ENCODE peak calls at places on chromosomes 2 and 18, in five cellular contexts. J is lower lobe of right lung, F is upper lobe of left lung, K is GM23338, G is B cell. L is an unnamed sample.

GRCh38 chr18:5630057-5630765 is 86.4 kb upstream of the EPB41L3 start:
- DNase-seq in J (peak), F (peak), K (peak), G (peak), L (peak)

GRCh38 chr2:20438334-20439192 is 8.3 kb upstream of the RHOB start:
- DNase-seq in J (no peak), F (no peak), K (no peak), G (no peak), L (no peak)

GRCh38 chr2:111072220-111072871 is 48.4 kb upstream of the BCL2L11 start:
- DNase-seq in J (no peak), F (no peak), K (no peak), G (no peak), L (no peak)

GRCh38 chr2:148338544-148338943 is 306.0 kb upstream of the EPC2 start:
- DNase-seq in J (no peak), F (no peak), K (no peak), G (no peak), L (no peak)

GRCh38 chr2:47227532-47228166 is 72.5 kb upstream of the STPG4 start:
- DNase-seq in J (no peak), F (no peak), K (no peak), G (no peak), L (no peak)

GRCh38 chr18:32753656-32754221 is 19.1 kb downstream of the KLHL14 start:
- DNase-seq in J (no peak), F (no peak), K (no peak), G (no peak), L (no peak)

GRCh38 chr2:38380397-38381130 is 3.5 kb upstream of the ATL2 start:
- DNase-seq in J (no peak), F (no peak), K (no peak), G (no peak), L (no peak)

GRCh38 chr2:142989276-142990204 is 112.1 kb downstream of the KYNU start:
- DNase-seq in J (no peak), F (no peak), K (peak), G (peak), L (no peak)

GRCh38 chr2:74510272-74510671 is 2.8 kb upstream of the PCGF1 start:
- DNase-seq in J (no peak), F (no peak), K (no peak), G (no peak), L (no peak)

GRCh38 chr2:119387381-119388129 is 20.8 kb downstream of the DBI start:
- DNase-seq in J (peak), F (no peak), K (peak), G (no peak), L (peak)

GRCh38 chr2:179751184-179751809 is 110.1 kb downstream of the ZNF385B start:
- DNase-seq in J (no peak), F (no peak), K (peak), G (peak), L (no peak)
- TF ChIP-seq CTCF in J (peak), F (peak), K (peak), G (peak), L (peak)

GRCh38 chr2:61135510-61135909 is 26.5 kb upstream of the C2orf74 start:
- DNase-seq in J (no peak), F (no peak), K (peak), G (no peak), L (no peak)
- TF ChIP-seq CTCF in J (peak), F (no peak), K (peak), G (no peak), L (no peak)

GRCh38 chr2:120669121-120669952 is 66.3 kb upstream of the GLI2 start:
- DNase-seq in J (peak), F (peak), K (peak), G (no peak), L (peak)
- TF ChIP-seq CTCF in J (peak), F (no peak), K (peak), G (no peak), L (no peak)

GRCh38 chr18:72543362-72544055 is 633 bp downstream of the CBLN2 start:
- DNase-seq in J (no peak), F (peak), K (peak), G (no peak), L (no peak)

GRCh38 chr18:72544092-72544886 is at the start of gene CBLN2:
- DNase-seq in J (peak), F (peak), K (peak), G (peak), L (peak)

GRCh38 chr18:72539861-72540260 is 4.3 kb downstream of the CBLN2 start:
- DNase-seq in J (no peak), F (no peak), K (no peak), G (no peak), L (no peak)

GRCh38 chr18:72542993-72543361 is 1.2 kb downstream of the CBLN2 start:
- DNase-seq in J (no peak), F (peak), K (peak), G (no peak), L (no peak)

GRCh38 chr18:72541871-72542690 is 2.1 kb downstream of the CBLN2 start:
- DNase-seq in J (no peak), F (peak), K (peak), G (no peak), L (peak)
- TF ChIP-seq CTCF in J (no peak), F (no peak), K (no peak), G (no peak), L (no peak)

GRCh38 chr18:37277753-37278152 is 287.8 kb downstream of the CELF4 start:
- DNase-seq in J (no peak), F (no peak), K (no peak), G (no peak), L (no peak)

GRCh38 chr18:37286801-37287200 is 278.8 kb downstream of the CELF4 start:
- DNase-seq in J (no peak), F (no peak), K (no peak), G (no peak), L (no peak)

GRCh38 chr18:37284260-37284659 is 281.3 kb downstream of the CELF4 start:
- DNase-seq in J (no peak), F (no peak), K (no peak), G (no peak), L (no peak)

GRCh38 chr18:37280701-37281100 is 284.9 kb downstream of the CELF4 start:
- DNase-seq in J (no peak), F (no peak), K (no peak), G (no peak), L (no peak)

GRCh38 chr18:37282386-37283037 is 283.1 kb downstream of the CELF4 start:
- DNase-seq in J (no peak), F (no peak), K (peak), G (no peak), L (no peak)
- TF ChIP-seq CTCF in J (no peak), F (no peak), K (peak), G (no peak), L (peak)

GRCh38 chr2:21748501-21748900 is 624.7 kb downstream of the TDRD15 start:
- DNase-seq in J (no peak), F (no peak), K (no peak), G (no peak), L (no peak)

GRCh38 chr2:21757805-21758204 is 634.0 kb downstream of the TDRD15 start:
- DNase-seq in J (no peak), F (no peak), K (no peak), G (no peak), L (no peak)

GRCh38 chr2:21759819-21760218 is 636.1 kb downstream of the TDRD15 start:
- DNase-seq in J (no peak), F (no peak), K (no peak), G (no peak), L (no peak)

GRCh38 chr2:21754164-21754788 is 630.5 kb downstream of the TDRD15 start:
- DNase-seq in J (no peak), F (no peak), K (peak), G (no peak), L (no peak)
- TF ChIP-seq CTCF in J (peak), F (no peak), K (peak), G (no peak), L (no peak)

GRCh38 chr2:208192611-208193248 is 2.9 kb upstream of the C2orf80 start:
- DNase-seq in J (no peak), F (no peak), K (no peak), G (no peak), L (no peak)
- TF ChIP-seq CTCF in J (no peak), F (no peak), K (no peak), G (no peak), L (no peak)

L was measured in activated CD8-positive, alpha-beta T cell treated with anti-CD3 and anti-CD28 coated beads for 36 hours.